ENCODE peak calls at places on chromosome 12, in eight cellular contexts. H is HEK293T, Z is KBM-7, I is C1 segment of cervical spinal cord, J is body of pancreas, L is memory B cell, G is GF-D8, D is T-cell. P is an unnamed sample.
A peak's percentile ranks its signal among the peaks of the same experiment; 100 is the strongest.

GRCh38 chr12:43308776-43309175 is 243.2 kb downstream of the ADAMTS20 start:
- DNase-seq in J (no peak), Z (no peak), D (no peak), I (no peak), L (no peak), H (no peak), G (no peak), P (no peak)

GRCh38 chr12:123171967-123172366 is 21.1 kb upstream of the PITPNM2 start:
- DNase-seq in D (no peak), J (no peak), G (no peak), L (no peak), Z (no peak), I (no peak), H (no peak), P (no peak)

GRCh38 chr12:98743362-98743953 is 98.4 kb downstream of the APAF1 start:
- DNase-seq in J (peak; percentile 25), D (peak; percentile 14), H (peak; percentile 60), G (no peak), L (no peak), I (no peak), Z (peak; percentile 52), P (no peak)

GRCh38 chr12:87801860-87802720 is 227.1 kb downstream of the C12orf50 start:
- DNase-seq in L (no peak), J (no peak), G (no peak), H (no peak), I (no peak), D (no peak), Z (no peak), P (no peak)

GRCh38 chr12:127619869-127620769 is 646.9 kb upstream of the TMEM132C start:
- DNase-seq in Z (no peak), J (no peak), L (no peak), D (no peak), I (no peak), H (no peak), G (no peak), P (no peak)

GRCh38 chr12:128976120-128976519 is 122.8 kb downstream of the GLT1D1 start:
- DNase-seq in G (no peak), L (no peak), D (no peak), J (peak; percentile 16), Z (peak; percentile 36), H (peak; percentile 25), I (no peak), P (no peak)

GRCh38 chr12:57148469-57149308 is 1.3 kb upstream of the LRP1-AS start:
- DNase-seq in D (no peak), H (no peak), G (no peak), L (no peak), I (peak; percentile 18), J (no peak), Z (peak; percentile 41), P (no peak)

GRCh38 chr12:89350661-89351488 is 1.4 kb downstream of the DUSP6 start:
- DNase-seq in G (no peak), J (peak; percentile 31), L (peak; percentile 23), D (peak; percentile 11), Z (peak; percentile 35), H (no peak), I (no peak), P (peak; percentile 19)

GRCh38 chr12:26287666-26288408 is 92.5 kb downstream of the SSPN start:
- DNase-seq in J (peak; percentile 49), I (peak; percentile 64), H (no peak), Z (no peak), G (no peak), D (no peak), L (no peak), P (no peak)

GRCh38 chr12:39199371-39199770 is 243.5 kb downstream of the KIF21A start:
- DNase-seq in Z (peak; percentile 0), I (no peak), D (no peak), H (no peak), G (no peak), J (no peak), L (no peak), P (no peak)

GRCh38 chr12:27178251-27178650 is 65.8 kb upstream of the STK38L start:
- DNase-seq in H (no peak), G (no peak), J (no peak), L (no peak), I (no peak), Z (no peak), D (no peak), P (no peak)

GRCh38 chr12:28742791-28743190 is 406.3 kb upstream of the FAR2 start:
- DNase-seq in Z (no peak), H (no peak), I (no peak), J (no peak), D (no peak), L (no peak), G (no peak), P (no peak)

GRCh38 chr12:88775742-88776151 is 195.5 kb upstream of the KITLG start:
- DNase-seq in H (no peak), J (peak; percentile 36), L (no peak), D (no peak), I (no peak), G (no peak), Z (no peak), P (no peak)

GRCh38 chr12:49961111-49961922 is at the start of gene AQP5:
- DNase-seq in D (no peak), L (no peak), G (no peak), J (no peak), Z (no peak), I (no peak), H (no peak), P (no peak)

GRCh38 chr12:113119980-113120669 is 15.4 kb downstream of the RASAL1 start:
- DNase-seq in D (no peak), J (no peak), L (no peak), H (no peak), Z (no peak), G (no peak), I (no peak), P (no peak)

GRCh38 chr12:120453977-120454376 is 7.7 kb downstream of the GATC start:
- DNase-seq in D (no peak), Z (peak; percentile 46), G (no peak), I (no peak), L (no peak), H (peak; percentile 53), J (no peak), P (no peak)

GRCh38 chr12:112107728-112108447 is 695 bp downstream of the NAA25 start:
- DNase-seq in H (peak; percentile 39), J (peak; percentile 37), D (no peak), I (peak; percentile 14), L (no peak), Z (peak; percentile 88), G (peak; percentile 58), P (no peak)

GRCh38 chr12:19166387-19166786 is 36.9 kb downstream of the PLEKHA5 start:
- DNase-seq in Z (no peak), L (no peak), H (no peak), I (no peak), D (no peak), J (no peak), G (no peak), P (no peak)

GRCh38 chr12:117312770-117313169 is 48.7 kb downstream of the NOS1 start:
- DNase-seq in H (no peak), G (no peak), D (no peak), Z (no peak), L (no peak), J (no peak), I (no peak), P (no peak)

GRCh38 chr12:120762093-120762492 is 36.5 kb downstream of the ACADS start:
- DNase-seq in H (no peak), Z (no peak), D (no peak), G (no peak), J (no peak), I (no peak), L (no peak), P (no peak)

GRCh38 chr12:81330480-81330879 is 252.6 kb downstream of the ACSS3 start:
- DNase-seq in G (no peak), Z (no peak), H (no peak), L (no peak), J (no peak), D (no peak), I (no peak), P (no peak)

GRCh38 chr12:102990419-102990818 is 32.9 kb downstream of the ASCL1 start:
- DNase-seq in H (no peak), G (no peak), J (no peak), Z (no peak), D (no peak), I (no peak), L (no peak), P (no peak)

GRCh38 chr12:117036547-117036946 is 62.7 kb downstream of the TESC start:
- DNase-seq in I (no peak), Z (no peak), H (no peak), G (no peak), J (no peak), L (no peak), D (no peak), P (no peak)

GRCh38 chr12:94941440-94941862 is 62.0 kb downstream of the NDUFA12 start:
- DNase-seq in G (no peak), L (no peak), H (no peak), D (peak; percentile 43), J (no peak), I (no peak), Z (no peak), P (peak; percentile 22)

GRCh38 chr12:52380271-52380694 is 5.2 kb downstream of the KRT84 start:
- DNase-seq in H (peak; percentile 17), G (no peak), Z (peak; percentile 17), D (no peak), I (no peak), J (peak; percentile 52), L (no peak), P (no peak)

GRCh38 chr12:90631581-90631980 is 323.4 kb downstream of the CCER1 start:
- DNase-seq in G (no peak), Z (no peak), H (no peak), D (no peak), L (no peak), I (no peak), J (no peak), P (no peak)

GRCh38 chr12:119804011-119804641 is 73.0 kb downstream of the CIT start:
- DNase-seq in Z (peak; percentile 36), I (peak; percentile 61), L (no peak), J (peak; percentile 49), G (no peak), H (peak; percentile 80), D (no peak), P (no peak)

GRCh38 chr12:26097046-26097878 is 27.6 kb downstream of the BHLHE41 start:
- DNase-seq in G (no peak), D (peak; percentile 40), H (peak; percentile 82), Z (peak; percentile 65), I (peak; percentile 48), J (peak; percentile 73), L (peak; percentile 70), P (peak; percentile 25)

GRCh38 chr12:100229036-100229635 is 28.5 kb downstream of the ACTR6 start:
- DNase-seq in J (no peak), H (peak; percentile 23), I (no peak), Z (peak; percentile 35), L (no peak), D (no peak), G (peak; percentile 48), P (no peak)

GRCh38 chr12:39435531-39435930 is 7.4 kb downstream of the KIF21A start:
- DNase-seq in J (no peak), Z (no peak), I (no peak), G (no peak), H (no peak), D (no peak), L (no peak), P (no peak)

GRCh38 chr12:57534250-57534649 is 11.6 kb downstream of the MBD6 start:
- DNase-seq in L (no peak), I (no peak), H (no peak), D (no peak), J (no peak), Z (no peak), G (no peak), P (no peak)

GRCh38 chr12:27333311-27334009 is 824 bp downstream of the BMAL2 start:
- DNase-seq in G (peak; percentile 10), Z (peak; percentile 76), H (peak; percentile 48), L (peak; percentile 22), J (peak; percentile 16), D (peak; percentile 11), I (no peak), P (peak; percentile 47)

GRCh38 chr12:18492372-18493025 is 231.2 kb downstream of the PIK3C2G start:
- DNase-seq in Z (no peak), D (no peak), L (no peak), J (no peak), G (no peak), H (no peak), I (no peak), P (no peak)

GRCh38 chr12:93563807-93564538 is 8.5 kb upstream of the SOCS2 start:
- DNase-seq in Z (no peak), D (no peak), G (no peak), I (no peak), H (no peak), J (peak; percentile 18), L (no peak), P (peak; percentile 25)

P was measured in NK-92 treated with Interleukin-12 subunit alpha and Interleukin-12 subunit beta, amount 100 ng/mL, for 24 hours.